ENCODE peak calls at places on chromosomes 11 and 22, in five cellular contexts. D is NCI-H1417, T is T-helper 22 cell, J is hypothalamus, Q is neural crest cell. W is an unnamed sample.

GRCh38 chr11:107705027-107705426 is 6.8 kb downstream of the SLN start:
- DNase-seq in T (no peak), J (no peak), D (no peak), Q (no peak), W (no peak)

GRCh38 chr11:95487391-95487790 is 256.4 kb upstream of the SESN3 start:
- DNase-seq in J (no peak), Q (no peak), T (no peak), D (no peak), W (no peak)

GRCh38 chr11:67483901-67484665 is 1.3 kb downstream of the AIP start:
- DNase-seq in D (no peak), Q (no peak), J (no peak), T (peak; percentile 25), W (no peak)

GRCh38 chr11:105177658-105178057 is 38.1 kb upstream of the CARD18 start:
- DNase-seq in D (no peak), T (no peak), Q (no peak), J (no peak), W (no peak)

GRCh38 chr11:117075186-117075585 is 23.0 kb downstream of the SIK3 start:
- DNase-seq in Q (no peak), J (no peak), D (no peak), T (no peak), W (no peak)

GRCh38 chr11:30889116-30889765 is 303.1 kb upstream of the MPPED2 start:
- DNase-seq in J (no peak), T (no peak), D (no peak), Q (no peak), W (no peak)

GRCh38 chr11:12600829-12601228 is 73.4 kb upstream of the TEAD1 start:
- DNase-seq in T (no peak), J (no peak), D (no peak), Q (no peak), W (no peak)

GRCh38 chr11:15493921-15494630 is 379.4 kb downstream of the INSC start:
- DNase-seq in Q (no peak), J (no peak), D (no peak), T (no peak), W (no peak)

GRCh38 chr11:110470716-110471115 is 41.0 kb downstream of the FDX1 start:
- DNase-seq in Q (no peak), T (no peak), J (no peak), D (no peak), W (no peak)

GRCh38 chr22:30079952-30080533 is at the start of gene HORMAD2:
- DNase-seq in T (no peak), Q (peak; percentile 81), D (no peak), J (peak; percentile 56), W (no peak)

GRCh38 chr11:17845431-17845881 is 110.9 kb downstream of the KCNC1 start:
- DNase-seq in J (no peak), T (no peak), D (no peak), Q (no peak), W (no peak)

GRCh38 chr22:42172385-42173172 is 42.0 kb upstream of the CYP2D6 start:
- DNase-seq in Q (no peak), J (no peak), T (no peak), D (no peak), W (no peak)

GRCh38 chr11:76237914-76238313 is 31.6 kb upstream of the WNT11 start:
- DNase-seq in Q (no peak), T (no peak), D (no peak), J (no peak), W (no peak)

GRCh38 chr11:16603890-16604783 is 134.3 kb upstream of the C11orf58 start:
- DNase-seq in D (no peak), T (no peak), Q (peak; percentile 30), J (peak; percentile 52), W (no peak)

GRCh38 chr11:117761993-117762392 is 35.0 kb downstream of the DSCAML1 start:
- DNase-seq in T (no peak), J (no peak), D (peak; percentile 68), Q (no peak), W (no peak)

GRCh38 chr11:125423247-125423849 is 72.7 kb downstream of the FEZ1 start:
- DNase-seq in Q (no peak), D (no peak), J (no peak), T (no peak), W (no peak)

GRCh38 chr11:46737699-46738098 is 18.7 kb downstream of the F2 start:
- DNase-seq in T (no peak), Q (no peak), J (no peak), D (no peak), W (no peak)

GRCh38 chr22:38314992-38315800 is 2.0 kb downstream of the CSNK1E start:
- DNase-seq in Q (no peak), J (no peak), D (no peak), T (no peak), W (no peak)

GRCh38 chr22:48654492-48654891 is 1173.2 kb downstream of the BRD1 start:
- DNase-seq in D (no peak), Q (no peak), T (no peak), J (no peak), W (no peak)

GRCh38 chr11:127804775-127805446 is 782.4 kb downstream of the ETS1 start:
- DNase-seq in T (no peak), J (no peak), Q (no peak), D (no peak), W (no peak)

GRCh38 chr11:77560605-77561004 is 29.1 kb upstream of the AQP11 start:
- DNase-seq in Q (no peak), J (no peak), D (no peak), T (no peak), W (no peak)

GRCh38 chr22:23495614-23496444 is 84.3 kb downstream of the IGLL1 start:
- DNase-seq in Q (no peak), D (no peak), J (no peak), T (no peak), W (no peak)

GRCh38 chr11:102669664-102670063 is 35.9 kb downstream of the MMP27 start:
- DNase-seq in Q (no peak), D (no peak), J (no peak), T (no peak), W (no peak)

GRCh38 chr22:43090130-43090789 is 1.1 kb upstream of the TTLL1 start:
- DNase-seq in Q (no peak), D (peak; percentile 13), J (peak; percentile 16), T (no peak), W (peak; percentile 68)

GRCh38 chr11:70674605-70675004 is 276.3 kb downstream of the CTTN start:
- DNase-seq in Q (no peak), D (no peak), T (no peak), J (no peak), W (no peak)

GRCh38 chr22:36027579-36027959 is 1.1 kb downstream of the RBFOX2 start:
- DNase-seq in J (no peak), D (no peak), Q (no peak), T (no peak), W (peak; percentile 43)

GRCh38 chr22:49997932-49998717 is 14.4 kb downstream of the IL17REL start:
- DNase-seq in J (no peak), T (no peak), D (no peak), Q (no peak), W (no peak)

GRCh38 chr22:19730662-19731360 is 7.5 kb downstream of the GP1BB start:
- DNase-seq in Q (peak; percentile 98), J (peak; percentile 43), T (peak; percentile 52), D (peak; percentile 45), W (peak; percentile 92)